ENCODE peak calls at places on chromosomes 13 and 19, in five cellular contexts. T, S, F, K and W are unnamed samples.

GRCh38 chr13:22455036-22455435 is 725.7 kb upstream of the SGCG start:
- DNase-seq in T (no peak), S (no peak), F (no peak), K (no peak), W (no peak)

GRCh38 chr19:57241181-57241580 is 749 bp downstream of the ZNF805 start:
- DNase-seq in T (peak), S (no peak), F (peak), K (peak), W (no peak)

GRCh38 chr13:80923907-80924306 is 583.0 kb upstream of the SPRY2 start:
- DNase-seq in T (peak), S (no peak), F (peak), K (no peak), W (no peak)

GRCh38 chr19:33629826-33630375 is 8.1 kb downstream of the CHST8 start:
- DNase-seq in T (no peak), S (no peak), F (no peak), K (no peak), W (no peak)

GRCh38 chr13:100870898-100871297 is 196.3 kb upstream of the TMTC4 start:
- DNase-seq in T (no peak), S (no peak), F (no peak), K (no peak), W (no peak)

GRCh38 chr13:112790735-112791641 is 101.2 kb downstream of the ATP11A start:
- DNase-seq in T (no peak), S (no peak), F (peak), K (no peak), W (no peak)

GRCh38 chr19:16266586-16266942 is 58.1 kb upstream of the KLF2 start:
- DNase-seq in T (peak), S (no peak), F (no peak), K (no peak), W (no peak)

GRCh38 chr13:50910483-50910805 is 853 bp downstream of the RNASEH2B start:
- DNase-seq in T (peak), S (peak), F (peak), K (peak), W (peak)

GRCh38 chr13:99596180-99596579 is 94.9 kb downstream of the TM9SF2 start:
- DNase-seq in T (no peak), S (no peak), F (no peak), K (no peak), W (no peak)

GRCh38 chr13:79874396-79875360 is 393.7 kb downstream of the NDFIP2 start:
- DNase-seq in T (no peak), S (no peak), F (peak), K (peak), W (no peak)

GRCh38 chr19:19064811-19065745 is 1.3 kb downstream of the SLC25A42 start:
- DNase-seq in T (peak), S (no peak), F (no peak), K (peak), W (no peak)

GRCh38 chr13:27923794-27924528 is 4.2 kb downstream of the PDX1 start:
- DNase-seq in T (no peak), S (peak), F (no peak), K (no peak), W (no peak)

GRCh38 chr13:23652909-23653726 is 82.9 kb downstream of the TNFRSF19 start:
- DNase-seq in T (no peak), S (no peak), F (no peak), K (no peak), W (no peak)

GRCh38 chr13:100511422-100511821 is 77.2 kb downstream of the GGACT start:
- DNase-seq in T (no peak), S (no peak), F (no peak), K (no peak), W (no peak)

GRCh38 chr13:110914293-110915056 is 394 bp downstream of the ANKRD10 start:
- DNase-seq in T (peak), S (peak), F (peak), K (peak), W (peak)

GRCh38 chr19:7894612-7895309 is 6.5 kb downstream of the LRRC8E start:
- DNase-seq in T (no peak), S (no peak), F (peak), K (no peak), W (no peak)

GRCh38 chr19:55641376-55642152 is 762 bp downstream of the ZNF580 start:
- DNase-seq in T (peak), S (no peak), F (peak), K (no peak), W (peak)

GRCh38 chr13:28349901-28350654 is 144.8 kb downstream of the FLT1 start:
- DNase-seq in T (no peak), S (no peak), F (no peak), K (no peak), W (no peak)

GRCh38 chr19:32910094-32910493 is 40.5 kb upstream of the SLC7A9 start:
- DNase-seq in T (no peak), S (no peak), F (no peak), K (no peak), W (no peak)

GRCh38 chr19:51356159-51356801 is 9.9 kb downstream of the ETFB start:
- DNase-seq in T (no peak), S (no peak), F (no peak), K (no peak), W (no peak)

GRCh38 chr19:1489463-1489971 is 633 bp downstream of the PCSK4 start:
- DNase-seq in T (no peak), S (no peak), F (no peak), K (no peak), W (no peak)

GRCh38 chr19:11881151-11881800 is 6.3 kb upstream of the ZNF69 start:
- DNase-seq in T (peak), S (peak), F (peak), K (peak), W (peak)

GRCh38 chr13:110388141-110388943 is 81.3 kb downstream of the COL4A2 start:
- DNase-seq in T (no peak), S (peak), F (peak), K (peak), W (no peak)

GRCh38 chr19:12837225-12837624 is 1.1 kb upstream of the MAST1 start:
- DNase-seq in T (no peak), S (no peak), F (peak), K (no peak), W (no peak)